ENCODE peak calls at places on chromosomes 12 and 14, in six cellular contexts. B is K562, X is IMR-90, D is stomach, M is thyroid gland, F is A549. T is an unnamed sample.

GRCh38 chr14:75705014-75705413 is 44.0 kb downstream of the TTLL5 start:
- DNase-seq in B (no peak), X (peak), D (no peak), M (no peak), F (no peak), T (no peak)

GRCh38 chr14:50399251-50400032 is 2.8 kb upstream of the CDKL1 start:
- DNase-seq in B (no peak), X (peak), D (peak), M (peak), F (peak), T (peak)

GRCh38 chr14:63941023-63941422 is 88.2 kb downstream of the SYNE2 start:
- DNase-seq in B (no peak), X (no peak), D (no peak), M (no peak), F (no peak), T (no peak)

GRCh38 chr14:76118594-76118993 is 33.1 kb upstream of the GPATCH2L start:
- DNase-seq in B (no peak), X (no peak), D (no peak), M (no peak), F (no peak), T (no peak)

GRCh38 chr12:68564166-68564565 is 46.5 kb upstream of the RAP1B start:
- DNase-seq in B (no peak), X (no peak), D (no peak), M (no peak), F (no peak), T (no peak)

GRCh38 chr12:80498059-80498728 is 54.2 kb downstream of the PTPRQ start:
- DNase-seq in B (no peak), X (no peak), D (no peak), M (no peak), F (no peak), T (no peak)

GRCh38 chr12:5305425-5305824 is 126.5 kb upstream of the NTF3 start:
- DNase-seq in B (no peak), X (no peak), D (no peak), M (no peak), F (no peak), T (no peak)

GRCh38 chr14:103436533-103436932 is 51.3 kb downstream of the MARK3 start:
- DNase-seq in B (no peak), X (peak), D (no peak), M (no peak), F (no peak), T (no peak)

GRCh38 chr14:73903028-73903427 is 16.4 kb downstream of the ZNF410 start:
- DNase-seq in B (no peak), X (peak), D (no peak), M (no peak), F (no peak), T (no peak)

GRCh38 chr14:99497341-99497740 is 16.1 kb downstream of the CCNK start:
- DNase-seq in B (no peak), X (no peak), D (no peak), M (no peak), F (no peak), T (no peak)

GRCh38 chr12:3273409-3273853 is 196.3 kb downstream of the TSPAN9 start:
- DNase-seq in B (no peak), X (peak), D (no peak), M (no peak), F (peak), T (no peak)

GRCh38 chr12:129840145-129840884 is 63.5 kb downstream of the TMEM132D start:
- DNase-seq in B (no peak), X (no peak), D (no peak), M (no peak), F (no peak), T (no peak)

GRCh38 chr14:106872619-106873446 is 1346.5 kb downstream of the TMEM121 start:
- DNase-seq in B (peak), X (no peak), D (peak), M (no peak), F (peak), T (peak)

GRCh38 chr12:88957358-88957757 is 377.1 kb upstream of the KITLG start:
- DNase-seq in B (no peak), X (peak), D (no peak), M (no peak), F (no peak), T (peak)

GRCh38 chr14:99137913-99138571 is 134.0 kb downstream of the BCL11B start:
- DNase-seq in B (peak), X (no peak), D (peak), M (no peak), F (peak), T (peak)

GRCh38 chr12:64610092-64610659 is at the start of gene RASSF3:
- DNase-seq in B (peak), X (peak), D (peak), M (peak), F (peak), T (peak)

GRCh38 chr12:119802472-119802871 is 74.6 kb downstream of the CIT start:
- DNase-seq in B (no peak), X (peak), D (no peak), M (peak), F (no peak), T (peak)

GRCh38 chr12:108918960-108919642 is 39.2 kb downstream of the DAO start:
- DNase-seq in B (no peak), X (no peak), D (no peak), M (no peak), F (no peak), T (no peak)
- TF ChIP-seq POLR2A in B (no peak), X (no peak), D (no peak), M (no peak), F (no peak), T (no peak)

GRCh38 chr14:80705241-80705980 is 236.1 kb downstream of the CEP128 start:
- DNase-seq in B (no peak), X (no peak), D (no peak), M (no peak), F (no peak), T (no peak)
- TF ChIP-seq CTCF in B (no peak), X (no peak), D (no peak), M (no peak), F (no peak), T (no peak)

DNA sequence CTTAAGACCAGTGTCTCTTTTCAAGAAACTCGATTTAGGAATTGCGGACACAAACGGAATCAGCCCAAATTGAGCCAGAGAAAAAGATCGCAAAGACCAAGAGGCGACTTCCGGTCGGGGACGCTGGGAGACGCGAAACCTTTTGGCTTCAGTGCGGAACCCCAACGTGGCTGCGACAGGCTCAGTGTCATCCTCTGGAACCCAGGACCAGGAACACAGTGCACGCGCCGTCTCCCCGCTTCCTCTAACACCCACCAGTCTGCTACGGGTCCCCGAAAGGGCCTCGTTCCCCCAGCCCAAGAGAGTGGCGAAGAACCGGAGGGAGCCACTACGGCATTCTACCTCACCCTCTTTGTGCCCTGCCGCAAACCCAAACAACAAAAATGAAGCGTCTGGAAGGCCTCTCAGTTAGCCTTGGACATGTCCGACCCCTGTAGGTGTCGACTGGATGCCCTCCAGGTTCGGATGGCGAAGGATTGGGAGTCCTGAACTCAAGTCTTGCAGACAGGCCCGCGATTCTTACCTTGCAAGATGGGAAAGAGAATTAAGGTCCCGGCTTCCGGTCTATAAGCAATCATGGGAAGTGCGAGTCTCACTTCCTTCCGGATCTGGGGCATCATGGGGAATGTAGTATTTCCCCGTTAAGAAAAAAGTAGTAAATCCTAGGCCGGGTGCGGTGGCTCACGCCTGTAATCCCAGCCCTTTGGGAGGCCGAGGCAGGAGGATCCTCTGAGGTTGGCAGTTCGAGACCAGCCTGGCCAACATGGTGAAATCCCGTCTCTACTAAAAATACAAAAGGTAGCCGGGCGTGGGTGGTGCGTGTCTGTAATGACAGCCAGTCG is at the start of gene RPL6:
- DNase-seq in B (peak), X (peak), D (peak), M (peak), F (peak), T (peak)
- TF ChIP-seq POLR2A in B (peak), X (peak), D (no peak), M (peak), F (peak), T (peak)

DNA sequence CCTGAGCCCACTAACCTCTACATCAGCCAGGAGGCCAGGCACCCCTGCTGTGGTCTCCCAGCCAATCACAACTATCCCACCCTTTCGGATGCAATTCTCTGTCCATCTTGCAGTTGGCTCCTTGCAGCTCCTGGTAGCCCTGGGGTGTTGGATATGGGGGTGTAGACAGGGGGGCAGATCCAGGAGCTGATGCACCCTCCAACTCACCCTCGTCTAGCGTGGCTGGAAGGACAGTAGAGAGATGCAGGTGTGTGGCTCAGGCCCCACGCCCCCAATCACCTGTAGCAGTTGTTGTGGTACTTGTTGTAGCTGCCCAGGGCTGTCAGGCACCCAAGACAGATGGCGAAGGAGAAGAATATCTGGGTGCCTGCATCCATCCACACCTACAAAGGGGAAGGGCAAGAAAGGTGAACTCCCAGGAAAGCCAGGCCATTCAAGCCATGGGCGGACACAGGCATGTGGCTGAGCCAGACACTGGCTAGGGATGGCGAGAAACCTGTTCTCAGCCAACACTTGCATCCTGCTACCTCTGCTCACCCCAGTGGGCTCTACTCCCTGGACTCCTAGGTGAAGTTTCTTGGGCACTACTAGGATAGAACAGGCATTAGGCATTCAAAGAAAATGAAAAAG is 13.4 kb upstream of the SLC6A12 start:
- DNase-seq in B (no peak), X (no peak), D (no peak), M (no peak), F (no peak), T (no peak)
- TF ChIP-seq CTCF in B (no peak), X (no peak), D (no peak), M (no peak), F (no peak), T (no peak)

T was measured in testis.